ENCODE peak calls at places on chromosomes 13 and 19, in nine cellular contexts. J is tibial artery; T is esophagus muscularis mucosa; Q is effector memory CD4-positive, alpha-beta T cell; P is CD8-positive, alpha-beta memory T cell; Z is CD4-positive, CD25-positive, alpha-beta regulatory T cell; F is thoracic aorta; E is thyroid gland; N is ascending aorta. R is an unnamed sample.
A peak's percentile ranks its signal among the peaks of the same experiment; 100 is the strongest.

GRCh38 chr13:113489549-113490495 is 689 bp downstream of the DCUN1D2 start:
- DNase-seq in E (peak; percentile 27), Q (peak; percentile 4), J (no peak), N (no peak), T (peak; percentile 88), Z (peak; percentile 49), F (no peak), P (peak; percentile 56), R (no peak)

GRCh38 chr13:110874508-110874960 is 40.3 kb downstream of the ANKRD10 start:
- DNase-seq in E (peak; percentile 81), T (no peak), F (peak; percentile 76), Z (peak; percentile 55), N (peak; percentile 93), Q (peak; percentile 4), P (no peak), J (peak; percentile 86), R (peak; percentile 86)

GRCh38 chr19:11446652-11447301 is 11.3 kb downstream of the PRKCSH start:
- DNase-seq in E (peak; percentile 43), Z (no peak), F (no peak), J (peak; percentile 32), T (no peak), P (peak; percentile 63), N (no peak), Q (no peak), R (peak; percentile 58)

GRCh38 chr19:11381535-11382369 is 2.4 kb downstream of the EPOR start:
- DNase-seq in E (no peak), N (peak; percentile 89), Q (peak; percentile 76), Z (peak; percentile 92), J (no peak), P (peak; percentile 89), F (no peak), T (no peak), R (peak; percentile 73)

GRCh38 chr13:21076265-21076653 is 14.9 kb upstream of the LATS2 start:
- DNase-seq in P (no peak), E (no peak), F (no peak), T (no peak), N (no peak), Z (no peak), Q (no peak), J (no peak), R (no peak)

GRCh38 chr13:79874396-79875360 is 393.7 kb downstream of the NDFIP2 start:
- DNase-seq in N (no peak), T (no peak), J (no peak), Z (no peak), E (no peak), Q (no peak), F (no peak), P (no peak), R (no peak)

GRCh38 chr19:4815426-4816387 is 15.8 kb downstream of the TICAM1 start:
- DNase-seq in E (peak; percentile 84), Z (peak; percentile 84), Q (peak; percentile 59), F (peak; percentile 83), J (peak; percentile 92), T (peak; percentile 96), N (peak; percentile 94), P (peak; percentile 80), R (peak; percentile 92)

GRCh38 chr19:9406798-9407352 is 28.5 kb downstream of the ZNF266 start:
- DNase-seq in P (peak; percentile 50), J (peak; percentile 28), T (no peak), F (no peak), Z (peak; percentile 56), N (peak; percentile 69), E (peak; percentile 77), Q (no peak), R (peak; percentile 81)

GRCh38 chr19:43781630-43782310 is 997 bp upstream of the KCNN4 start:
- DNase-seq in P (no peak), J (no peak), F (no peak), Z (peak; percentile 47), E (no peak), N (no peak), Q (no peak), T (no peak), R (no peak)

GRCh38 chr13:99737456-99737855 is 234.1 kb downstream of the ZIC5 start:
- DNase-seq in Z (no peak), N (no peak), Q (no peak), E (no peak), F (no peak), T (no peak), P (no peak), J (no peak), R (no peak)

GRCh38 chr13:85462792-85463425 is 336.3 kb downstream of the SLITRK6 start:
- DNase-seq in J (no peak), E (no peak), T (no peak), P (no peak), Z (no peak), Q (no peak), F (no peak), N (no peak), R (no peak)
- H3K36me3 ChIP-seq in J (no peaks in the 10 kb centered on the region), E (no peaks in the 10 kb centered on the region), T (no peaks in the 10 kb centered on the region), P (no peaks in the 10 kb centered on the region), Z (no peaks in the 10 kb centered on the region), Q (no peaks in the 10 kb centered on the region), F (no peaks in the 10 kb centered on the region), N (no peaks in the 10 kb centered on the region), R (no peaks in the 10 kb centered on the region)

GRCh38 chr19:57905258-57905657 is 11.1 kb downstream of the ZNF417 start:
- DNase-seq in P (no peak), F (no peak), N (no peak), Z (no peak), Q (no peak), T (no peak), E (no peak), J (no peak), R (no peak)

GRCh38 chr19:57903298-57904174 is 12.9 kb downstream of the ZNF417 start:
- DNase-seq in T (no peak), Q (no peak), N (no peak), J (no peak), F (no peak), P (no peak), E (no peak), Z (no peak), R (no peak)

DNA sequence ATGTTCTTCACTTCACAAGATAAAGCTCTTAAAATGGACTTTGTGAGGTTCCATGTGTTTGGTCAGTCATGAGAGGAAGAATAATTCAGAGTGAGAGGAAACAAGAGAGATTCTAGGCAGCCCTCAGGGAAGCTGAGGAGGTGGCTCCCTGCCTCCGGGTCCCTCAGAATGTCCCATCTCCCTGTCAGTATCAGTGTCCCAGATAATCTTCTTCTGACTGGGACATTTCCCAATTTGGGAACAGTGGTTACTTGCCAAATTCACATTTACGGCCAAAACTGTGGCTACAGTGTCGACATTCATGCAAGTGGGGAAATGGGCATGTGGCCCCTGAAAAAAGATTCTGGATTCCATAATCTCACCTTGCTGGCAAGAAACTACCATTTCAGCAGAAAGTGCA is 9.0 kb downstream of the ZNF417 start:
- DNase-seq in N (no peak), F (no peak), P (no peak), E (no peak), Z (no peak), J (no peak), T (no peak), Q (no peak), R (no peak)
- H3K9me3 ChIP-seq in N (peaks cover 95% of the 10 kb centered on the region), F (peaks cover 66% of the 10 kb centered on the region), P (peaks cover 17% of the 10 kb centered on the region), E (no peaks in the 10 kb centered on the region), Z (peaks cover 86% of the 10 kb centered on the region), J (peaks cover 94% of the 10 kb centered on the region), T (peaks cover 43% of the 10 kb centered on the region), Q (peaks cover 6% of the 10 kb centered on the region), R (peaks cover 10% of the 10 kb centered on the region)

DNA sequence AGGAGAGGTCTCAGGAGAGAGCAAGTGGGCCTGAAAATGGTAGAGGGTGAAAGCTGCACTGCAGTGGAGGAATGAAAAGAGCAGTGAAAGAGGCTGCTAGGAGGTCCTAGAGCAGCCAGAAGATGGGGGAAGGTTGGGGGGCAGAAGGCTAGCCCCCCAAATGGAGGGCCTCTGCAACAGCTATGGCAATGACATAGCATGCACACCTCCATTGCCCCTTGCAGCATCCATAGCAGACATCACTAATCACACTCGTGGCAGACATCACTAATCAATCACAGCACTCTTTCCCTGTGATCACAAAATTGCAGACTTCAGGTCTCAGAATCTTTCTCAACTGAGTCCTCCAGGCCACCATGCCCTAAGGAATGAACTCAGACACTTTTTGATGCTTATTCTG is 21.9 kb downstream of the CCL25 start:
- DNase-seq in Q (no peak), Z (no peak), E (no peak), J (no peak), F (no peak), P (no peak), N (no peak), T (no peak), R (no peak)
- H3K4me3 ChIP-seq in Q (no peak overlapping the region), Z (no peak overlapping the region), E (no peak overlapping the region), J (no peak overlapping the region), F (no peak overlapping the region), P (no peak overlapping the region), N (no peak overlapping the region), T (no peak overlapping the region), R (no peak overlapping the region)

GRCh38 chr19:13761423-13761822 is 2.9 kb upstream of the MRI1 start:
- DNase-seq in N (no peak), P (no peak), Q (no peak), J (no peak), T (no peak), F (no peak), Z (no peak), E (no peak), R (no peak)

GRCh38 chr19:13762635-13763235 is 1.6 kb upstream of the MRI1 start:
- DNase-seq in Q (no peak), P (no peak), E (no peak), J (no peak), N (no peak), F (no peak), T (no peak), Z (no peak), R (no peak)

GRCh38 chr19:13758795-13759194 is 5.5 kb upstream of the MRI1 start:
- DNase-seq in T (no peak), J (no peak), F (no peak), P (no peak), Q (no peak), E (no peak), N (no peak), Z (no peak), R (no peak)

GRCh38 chr19:13756210-13756609 is 8.1 kb upstream of the MRI1 start:
- DNase-seq in Z (no peak), J (no peak), Q (no peak), E (no peak), F (no peak), T (no peak), P (no peak), N (no peak), R (no peak)

DNA sequence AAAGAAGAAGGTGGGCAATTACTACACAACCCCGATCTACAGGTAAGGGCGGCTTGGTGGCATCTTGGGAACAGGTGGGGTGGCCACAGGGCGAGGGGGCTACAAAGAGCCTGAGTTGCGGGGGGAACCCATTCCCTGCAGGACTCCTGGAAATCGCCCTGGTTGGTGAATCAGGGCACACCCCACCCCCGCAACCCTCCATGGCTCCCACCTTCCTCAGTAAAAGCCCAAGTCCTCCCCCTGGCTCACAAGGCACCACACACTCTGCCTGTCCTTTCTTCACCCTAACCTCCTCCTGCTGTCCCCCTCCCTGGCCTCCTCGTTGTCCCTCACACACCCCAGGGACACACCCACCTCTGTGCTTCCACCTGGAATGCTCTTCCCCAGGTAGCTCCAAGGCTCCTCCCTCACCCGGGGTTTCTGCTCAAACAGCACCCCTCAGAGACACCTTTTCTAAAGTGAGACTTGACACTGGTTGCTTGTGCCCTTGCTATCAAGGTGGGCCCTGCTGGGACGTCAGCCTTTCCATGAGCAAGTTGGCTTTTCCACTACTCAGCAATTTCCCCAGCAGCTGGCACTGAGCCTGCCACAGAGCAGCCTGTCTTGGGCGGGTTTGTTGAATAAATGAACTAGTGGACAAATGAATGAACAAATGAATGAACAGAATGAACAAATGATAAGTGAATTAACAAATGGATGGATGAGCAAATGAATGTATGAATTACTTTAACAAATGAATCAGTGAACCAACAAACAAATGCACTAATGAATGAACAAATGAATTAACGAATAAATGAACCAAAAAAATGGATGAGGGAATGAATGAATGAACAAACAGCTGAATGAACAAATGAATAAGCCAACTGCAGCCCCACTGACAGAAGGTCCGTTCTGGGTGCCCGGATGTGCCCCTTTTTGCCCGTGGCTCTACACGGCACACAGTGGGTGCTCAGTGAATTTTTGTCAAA is 6.2 kb upstream of the MRI1 start:
- DNase-seq in J (no peak), Q (no peak), N (no peak), Z (no peak), T (no peak), F (no peak), P (no peak), E (no peak), R (no peak)
- H3K36me3 ChIP-seq in J (peaks cover 95% of the 10 kb centered on the region), Q (peaks cover 53% of the 10 kb centered on the region), N (peaks cover 85% of the 10 kb centered on the region), Z (peaks cover 54% of the 10 kb centered on the region), T (peaks cover 100% of the 10 kb centered on the region), F (peaks cover 88% of the 10 kb centered on the region), P (peaks cover 41% of the 10 kb centered on the region), E (peaks cover 71% of the 10 kb centered on the region), R (peaks cover 100% of the 10 kb centered on the region)

R was measured in psoas muscle.